ENCODE peak calls at places on chromosome 5, in ten cellular contexts. One of them, this sample, is unnamed.

GRCh38 chr5:84724683-84725082 is 340.0 kb upstream of the EDIL3 start:
- DNase-seq in SW 1271: no peak
- DNase-seq in NCI-H1694 treated with DMSO at 0.1 percent for 48 hours: no peak
- DNase-seq in head of caudate nucleus: no peak
- DNase-seq in EH: no peak
- DNase-seq in activated CD4-positive, alpha-beta T cell treated with anti-CD3 and anti-CD28 coated beads, Interleukin-2, amount 50 U/mL, for 1 hour: no peak
- DNase-seq in WERI-Rb-1: no peak
- DNase-seq in hypothalamus: no peak
- DNase-seq in COR-L47: no peak
- DNase-seq in spleen: no peak
- DNase-seq in this sample: no peak

GRCh38 chr5:72786676-72787075 is 29.8 kb upstream of the TNPO1 start:
- DNase-seq in SW 1271: no peak
- DNase-seq in NCI-H1694 treated with DMSO at 0.1 percent for 48 hours: no peak
- DNase-seq in head of caudate nucleus: no peak
- DNase-seq in EH: peak; percentile 81
- DNase-seq in activated CD4-positive, alpha-beta T cell treated with anti-CD3 and anti-CD28 coated beads, Interleukin-2, amount 50 U/mL, for 1 hour: no peak
- DNase-seq in WERI-Rb-1: no peak
- DNase-seq in hypothalamus: no peak
- DNase-seq in COR-L47: no peak
- DNase-seq in spleen: no peak
- DNase-seq in this sample: no peak

GRCh38 chr5:1315709-1316587 is 21.1 kb upstream of the TERT start:
- DNase-seq in SW 1271: no peak
- DNase-seq in NCI-H1694 treated with DMSO at 0.1 percent for 48 hours: peak; percentile 25
- DNase-seq in head of caudate nucleus: no peak
- DNase-seq in EH: no peak
- DNase-seq in activated CD4-positive, alpha-beta T cell treated with anti-CD3 and anti-CD28 coated beads, Interleukin-2, amount 50 U/mL, for 1 hour: peak; percentile 53
- DNase-seq in WERI-Rb-1: peak; percentile 48
- DNase-seq in hypothalamus: no peak
- DNase-seq in COR-L47: peak; percentile 98
- DNase-seq in spleen: peak; percentile 84
- DNase-seq in this sample: peak; percentile 59

GRCh38 chr5:55063220-55063863 is 39.1 kb upstream of the GZMA start:
- DNase-seq in SW 1271: no peak
- DNase-seq in NCI-H1694 treated with DMSO at 0.1 percent for 48 hours: no peak
- DNase-seq in head of caudate nucleus: no peak
- DNase-seq in EH: peak; percentile 85
- DNase-seq in activated CD4-positive, alpha-beta T cell treated with anti-CD3 and anti-CD28 coated beads, Interleukin-2, amount 50 U/mL, for 1 hour: no peak
- DNase-seq in WERI-Rb-1: no peak
- DNase-seq in hypothalamus: no peak
- DNase-seq in COR-L47: no peak
- DNase-seq in spleen: no peak
- DNase-seq in this sample: no peak

GRCh38 chr5:2326603-2327002 is 424.9 kb downstream of the IRX2 start:
- DNase-seq in SW 1271: no peak
- DNase-seq in NCI-H1694 treated with DMSO at 0.1 percent for 48 hours: no peak
- DNase-seq in head of caudate nucleus: no peak
- DNase-seq in EH: no peak
- DNase-seq in activated CD4-positive, alpha-beta T cell treated with anti-CD3 and anti-CD28 coated beads, Interleukin-2, amount 50 U/mL, for 1 hour: no peak
- DNase-seq in WERI-Rb-1: no peak
- DNase-seq in hypothalamus: no peak
- DNase-seq in COR-L47: no peak
- DNase-seq in spleen: no peak
- DNase-seq in this sample: no peak

GRCh38 chr5:14134086-14134485 is 9.1 kb upstream of the TRIO start:
- DNase-seq in SW 1271: no peak
- DNase-seq in NCI-H1694 treated with DMSO at 0.1 percent for 48 hours: no peak
- DNase-seq in head of caudate nucleus: no peak
- DNase-seq in EH: peak; percentile 42
- DNase-seq in activated CD4-positive, alpha-beta T cell treated with anti-CD3 and anti-CD28 coated beads, Interleukin-2, amount 50 U/mL, for 1 hour: no peak
- DNase-seq in WERI-Rb-1: no peak
- DNase-seq in hypothalamus: no peak
- DNase-seq in COR-L47: no peak
- DNase-seq in spleen: no peak
- DNase-seq in this sample: no peak

GRCh38 chr5:532521-533242 is 8.4 kb upstream of the SLC9A3 start:
- DNase-seq in SW 1271: no peak
- DNase-seq in NCI-H1694 treated with DMSO at 0.1 percent for 48 hours: no peak
- DNase-seq in head of caudate nucleus: no peak
- DNase-seq in EH: no peak
- DNase-seq in activated CD4-positive, alpha-beta T cell treated with anti-CD3 and anti-CD28 coated beads, Interleukin-2, amount 50 U/mL, for 1 hour: no peak
- DNase-seq in WERI-Rb-1: no peak
- DNase-seq in hypothalamus: no peak
- DNase-seq in COR-L47: no peak
- DNase-seq in spleen: peak; percentile 71
- DNase-seq in this sample: no peak

GRCh38 chr5:75681125-75681830 is 36.0 kb downstream of the POC5 start:
- DNase-seq in SW 1271: peak; percentile 57
- DNase-seq in NCI-H1694 treated with DMSO at 0.1 percent for 48 hours: peak; percentile 29
- DNase-seq in head of caudate nucleus: no peak
- DNase-seq in EH: peak; percentile 67
- DNase-seq in activated CD4-positive, alpha-beta T cell treated with anti-CD3 and anti-CD28 coated beads, Interleukin-2, amount 50 U/mL, for 1 hour: no peak
- DNase-seq in WERI-Rb-1: no peak
- DNase-seq in hypothalamus: no peak
- DNase-seq in COR-L47: peak; percentile 32
- DNase-seq in spleen: no peak
- DNase-seq in this sample: no peak

GRCh38 chr5:138032028-138032571 is 779 bp downstream of the FAM13B start:
- DNase-seq in SW 1271: peak; percentile 86
- DNase-seq in NCI-H1694 treated with DMSO at 0.1 percent for 48 hours: peak; percentile 11
- DNase-seq in head of caudate nucleus: peak; percentile 49
- DNase-seq in EH: peak; percentile 62
- DNase-seq in activated CD4-positive, alpha-beta T cell treated with anti-CD3 and anti-CD28 coated beads, Interleukin-2, amount 50 U/mL, for 1 hour: peak; percentile 35
- DNase-seq in WERI-Rb-1: no peak
- DNase-seq in hypothalamus: peak; percentile 64
- DNase-seq in COR-L47: no peak
- DNase-seq in spleen: peak; percentile 93
- DNase-seq in this sample: peak; percentile 77

GRCh38 chr5:163434410-163434866 is 3.0 kb upstream of the CCNG1 start:
- DNase-seq in SW 1271: no peak
- DNase-seq in NCI-H1694 treated with DMSO at 0.1 percent for 48 hours: no peak
- DNase-seq in head of caudate nucleus: no peak
- DNase-seq in EH: no peak
- DNase-seq in activated CD4-positive, alpha-beta T cell treated with anti-CD3 and anti-CD28 coated beads, Interleukin-2, amount 50 U/mL, for 1 hour: no peak
- DNase-seq in WERI-Rb-1: no peak
- DNase-seq in hypothalamus: no peak
- DNase-seq in COR-L47: peak; percentile 3
- DNase-seq in spleen: no peak
- DNase-seq in this sample: no peak

GRCh38 chr5:1040571-1040970 is 32.0 kb downstream of the NKD2 start:
- DNase-seq in SW 1271: no peak
- DNase-seq in NCI-H1694 treated with DMSO at 0.1 percent for 48 hours: no peak
- DNase-seq in head of caudate nucleus: no peak
- DNase-seq in EH: no peak
- DNase-seq in activated CD4-positive, alpha-beta T cell treated with anti-CD3 and anti-CD28 coated beads, Interleukin-2, amount 50 U/mL, for 1 hour: no peak
- DNase-seq in WERI-Rb-1: no peak
- DNase-seq in hypothalamus: no peak
- DNase-seq in COR-L47: no peak
- DNase-seq in spleen: no peak
- DNase-seq in this sample: no peak

GRCh38 chr5:168765220-168766037 is 186.3 kb upstream of the PANK3 start:
- DNase-seq in SW 1271: no peak
- DNase-seq in NCI-H1694 treated with DMSO at 0.1 percent for 48 hours: no peak
- DNase-seq in head of caudate nucleus: no peak
- DNase-seq in EH: peak; percentile 24
- DNase-seq in activated CD4-positive, alpha-beta T cell treated with anti-CD3 and anti-CD28 coated beads, Interleukin-2, amount 50 U/mL, for 1 hour: no peak
- DNase-seq in WERI-Rb-1: no peak
- DNase-seq in hypothalamus: no peak
- DNase-seq in COR-L47: no peak
- DNase-seq in spleen: no peak
- DNase-seq in this sample: no peak

GRCh38 chr5:141199359-141200235 is at the start of gene PCDHB11:
- DNase-seq in SW 1271: peak; percentile 36
- DNase-seq in NCI-H1694 treated with DMSO at 0.1 percent for 48 hours: no peak
- DNase-seq in head of caudate nucleus: no peak
- DNase-seq in EH: no peak
- DNase-seq in activated CD4-positive, alpha-beta T cell treated with anti-CD3 and anti-CD28 coated beads, Interleukin-2, amount 50 U/mL, for 1 hour: no peak
- DNase-seq in WERI-Rb-1: peak; percentile 69
- DNase-seq in hypothalamus: no peak
- DNase-seq in COR-L47: peak; percentile 64
- DNase-seq in spleen: no peak
- DNase-seq in this sample: no peak

This sample was measured in natural killer cell treated with Interleukin-12 subunit alpha and Interleukin-12 subunit beta and Interleukin-15 and Interleukin-18, amount 100 ng/mL, for 72 hours.